ENCODE peak calls at places on chromosome 1, in four cellular contexts. S is GM12878, F is HepG2, A is K562. Z is an unnamed sample.

GRCh38 chr1:218878369-218878768 is 295.3 kb upstream of the LYPLAL1 start:
- DNase-seq in S (no peak), F (no peak), A (no peak), Z (no peak)

GRCh38 chr1:234393190-234393589 is 19.9 kb downstream of the COA6 start:
- DNase-seq in S (no peak), F (no peak), A (no peak), Z (no peak)

GRCh38 chr1:101175886-101176285 is 60.9 kb upstream of the S1PR1 start:
- DNase-seq in S (no peak), F (no peak), A (no peak), Z (no peak)

GRCh38 chr1:116110507-116111195 is 548 bp upstream of the MAB21L3 start:
- DNase-seq in S (peak), F (peak), A (no peak), Z (no peak)

GRCh38 chr1:38814444-38814983 is 45.1 kb downstream of the RRAGC start:
- DNase-seq in S (no peak), F (no peak), A (peak), Z (no peak)

GRCh38 chr1:173714441-173714758 is 381 bp upstream of the KLHL20 start:
- DNase-seq in S (no peak), F (no peak), A (peak), Z (no peak)

GRCh38 chr1:214537219-214537618 is 14.2 kb downstream of the PTPN14 start:
- DNase-seq in S (no peak), F (no peak), A (no peak), Z (no peak)

GRCh38 chr1:2544093-2544874 is 11.9 kb upstream of the TNFRSF14 start:
- DNase-seq in S (no peak), F (no peak), A (peak), Z (no peak)

GRCh38 chr1:204506969-204507316 is 9.3 kb upstream of the MDM4 start:
- DNase-seq in S (peak), F (peak), A (peak), Z (peak)

GRCh38 chr1:93775224-93775623 is 93.6 kb upstream of the BCAR3 start:
- DNase-seq in S (no peak), F (no peak), A (no peak), Z (no peak)

GRCh38 chr1:20641986-20642385 is 8.7 kb downstream of the PINK1 start:
- DNase-seq in S (no peak), F (no peak), A (no peak), Z (no peak)

GRCh38 chr1:99969729-99970591 is at the start of gene SLC35A3:
- DNase-seq in S (peak), F (peak), A (peak), Z (peak)

GRCh38 chr1:68162761-68163160 is 69.6 kb downstream of the WLS start:
- DNase-seq in S (no peak), F (no peak), A (peak), Z (peak)

GRCh38 chr1:226027861-226028260 is 28.7 kb upstream of the SDE2 start:
- DNase-seq in S (no peak), F (peak), A (no peak), Z (no peak)

GRCh38 chr1:101187287-101187686 is 49.5 kb upstream of the S1PR1 start:
- DNase-seq in S (no peak), F (no peak), A (no peak), Z (no peak)

GRCh38 chr1:206608108-206608698 is 4.1 kb downstream of the EIF2D start:
- DNase-seq in S (no peak), F (peak), A (peak), Z (peak)

GRCh38 chr1:186680031-186681012 is at the start of gene PTGS2:
- DNase-seq in S (peak), F (no peak), A (peak), Z (peak)

GRCh38 chr1:108080448-108080847 is 115.5 kb upstream of the VAV3 start:
- DNase-seq in S (no peak), F (no peak), A (no peak), Z (no peak)

GRCh38 chr1:107840746-107841145 is 124.2 kb downstream of the VAV3 start:
- DNase-seq in S (no peak), F (no peak), A (no peak), Z (no peak)

GRCh38 chr1:87803395-87803794 is 474.7 kb downstream of the LMO4 start:
- DNase-seq in S (no peak), F (no peak), A (no peak), Z (no peak)

GRCh38 chr1:47881505-47882442 is 115.4 kb downstream of the TRABD2B start:
- DNase-seq in S (no peak), F (no peak), A (no peak), Z (no peak)

GRCh38 chr1:85368073-85368778 is 91.8 kb upstream of the BCL10 start:
- DNase-seq in S (no peak), F (no peak), A (no peak), Z (no peak)

GRCh38 chr1:228989992-228990827 is 254.9 kb downstream of the RHOU start:
- DNase-seq in S (no peak), F (peak), A (no peak), Z (no peak)

GRCh38 chr1:247517795-247518612 is 18.2 kb downstream of the OR2C3 start:
- DNase-seq in S (no peak), F (no peak), A (peak), Z (no peak)

DNA sequence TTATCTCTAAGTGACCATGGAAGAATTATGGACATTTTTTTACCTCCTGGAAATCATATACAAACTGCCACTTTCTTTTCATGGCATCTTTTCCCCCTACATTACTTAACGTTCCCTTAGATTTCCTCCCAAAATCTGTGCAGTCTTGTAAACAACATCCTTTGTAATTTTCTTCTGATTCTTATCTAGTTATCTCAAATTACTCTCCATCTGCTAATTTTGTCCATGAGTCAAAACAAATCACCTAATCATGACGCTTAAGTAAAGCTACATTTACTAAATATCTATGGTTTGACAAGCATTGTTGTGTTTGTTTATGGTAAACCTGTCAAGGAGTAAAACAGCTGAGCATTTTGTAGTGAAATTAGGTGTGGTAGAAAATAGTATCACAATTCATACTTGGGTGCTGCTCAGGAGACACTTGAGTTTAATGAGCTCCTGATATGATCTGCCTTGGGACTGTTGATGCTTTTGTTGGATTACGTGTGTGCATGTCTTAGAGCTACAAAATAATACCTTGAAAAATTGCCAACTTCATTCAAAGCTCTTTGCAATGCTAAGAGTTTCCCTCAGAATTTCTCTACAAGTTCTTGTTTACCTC is 11.6 kb downstream of the TIPRL start:
- DNase-seq in S (no peak), F (no peak), A (no peak), Z (no peak)
- TF ChIP-seq TCF7 in S (no peak), F (no peak), A (no peak), Z (no peak)

DNA sequence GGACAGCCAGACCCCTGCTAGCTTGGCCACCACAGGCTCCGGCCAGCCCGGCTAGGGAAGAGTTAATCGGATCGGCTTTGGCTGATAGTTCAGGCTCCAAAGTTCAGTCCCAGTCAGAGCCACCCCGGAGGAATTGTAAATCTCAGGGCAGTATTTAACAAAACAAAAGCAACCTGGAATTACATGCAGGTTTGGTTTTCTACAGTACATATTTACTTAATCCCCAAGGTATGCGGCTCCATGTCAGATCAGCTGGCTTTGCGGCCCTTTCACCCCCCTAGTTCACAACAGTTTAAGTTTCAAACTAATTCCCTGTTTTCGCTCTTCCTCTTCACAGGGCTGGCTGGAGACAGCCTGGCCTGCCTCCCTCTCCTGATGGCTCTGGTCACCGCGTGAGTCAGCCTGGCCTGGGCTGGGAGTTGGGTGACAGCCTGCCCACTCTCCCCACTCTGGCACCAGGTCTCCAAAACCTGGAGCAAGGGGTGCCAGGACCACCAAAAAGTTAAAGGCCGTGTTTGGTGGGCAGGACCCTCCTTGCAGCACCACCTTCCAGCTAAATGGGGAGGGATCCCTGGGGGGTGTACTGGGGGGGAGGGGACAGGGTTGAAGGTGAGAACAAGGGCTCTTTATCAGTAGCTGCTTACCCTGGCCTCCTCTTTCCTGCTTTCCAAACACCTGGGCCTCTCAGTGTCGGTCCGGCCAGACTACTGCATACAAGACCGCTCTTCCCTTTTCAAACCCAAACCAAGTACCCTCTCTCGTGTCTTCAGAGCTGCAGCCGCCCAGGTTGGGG is 1.9 kb downstream of the DHRS3 start:
- DNase-seq in S (no peak), F (peak), A (peak), Z (peak)
- TF ChIP-seq TCF7 in S (no peak), F (peak), A (no peak), Z (no peak)

DNA sequence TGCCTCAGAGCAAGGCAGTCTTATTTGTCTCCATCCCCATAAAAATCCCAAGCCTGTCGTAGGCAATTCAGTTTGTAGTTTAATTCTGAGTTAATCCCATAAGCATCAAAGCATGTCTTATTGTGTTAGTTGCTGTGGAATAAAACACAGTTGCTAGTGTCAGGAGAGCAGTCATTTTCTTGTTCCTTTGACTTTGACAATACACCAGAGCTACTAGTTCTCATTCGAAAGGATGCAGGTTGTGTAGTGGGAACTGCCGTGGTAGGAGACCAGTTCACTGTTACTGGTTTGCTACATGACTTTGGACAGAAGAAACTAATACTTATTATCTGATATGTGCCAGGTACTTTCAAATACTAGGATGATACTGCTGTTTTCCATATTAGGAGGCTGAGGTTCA is 23.5 kb downstream of the LRIG2 start:
- DNase-seq in S (no peak), F (no peak), A (no peak), Z (no peak)
- TF ChIP-seq TCF7 in S (no peak), F (no peak), A (no peak), Z (no peak)

GRCh38 chr1:232952514-232953175 is 2.2 kb downstream of the NTPCR start:
- DNase-seq in S (peak), F (peak), A (peak), Z (peak)
- TF ChIP-seq TCF7 in S (no peak), F (no peak), A (no peak), Z (no peak)

DNA sequence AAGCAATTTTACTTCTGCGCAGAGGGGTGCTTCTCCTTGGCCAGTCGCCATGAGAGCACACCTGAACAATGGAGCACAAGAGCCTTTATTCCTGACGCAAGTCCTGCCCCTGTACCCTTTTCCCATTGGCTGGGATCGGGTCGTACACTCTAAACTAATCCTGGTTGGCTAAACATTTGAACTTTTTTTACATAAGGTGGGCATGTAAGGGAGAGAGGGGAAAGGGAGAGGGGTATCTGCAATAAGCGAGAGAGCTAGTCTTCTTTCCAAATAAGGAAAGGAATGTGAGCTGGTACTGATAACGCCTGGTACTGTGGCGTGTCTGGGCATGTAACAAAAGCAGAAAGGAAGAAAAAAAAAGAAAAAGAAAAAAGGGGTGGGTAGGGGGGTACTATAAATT is 21.8 kb downstream of the MFSD2A start:
- DNase-seq in S (no peak), F (peak), A (no peak), Z (peak)
- TF ChIP-seq TCF7 in S (no peak), F (no peak), A (no peak), Z (no peak)

GRCh38 chr1:15332952-15333715 is 76.6 kb upstream of the EFHD2 start:
- DNase-seq in S (no peak), F (no peak), A (no peak), Z (no peak)
- TF ChIP-seq TCF7 in S (no peak), F (no peak), A (no peak), Z (no peak)

GRCh38 chr1:201128476-201128875 is 1.5 kb upstream of the ASCL5 start:
- DNase-seq in S (no peak), F (no peak), A (no peak), Z (no peak)
- TF ChIP-seq TCF7 in S (no peak), F (no peak), A (no peak), Z (no peak)